ENCODE peak calls at places on chromosomes 7 and 10, in six cellular contexts. One of them, this sample, is unnamed.
A peak's percentile ranks its signal among the peaks of the same experiment; 100 is the strongest.

GRCh38 chr7:134782121-134782623 is 2.7 kb downstream of the CALD1 start:
- DNase-seq in suprapubic skin: no peak
- DNase-seq in GM12878: peak; percentile 8
- DNase-seq in ovary: no peak
- DNase-seq in transverse colon: no peak
- DNase-seq in A549: no peak
- DNase-seq in this sample: no peak

GRCh38 chr10:34252111-34252510 is 563.0 kb downstream of the PARD3 start:
- DNase-seq in suprapubic skin: no peak
- DNase-seq in GM12878: no peak
- DNase-seq in ovary: no peak
- DNase-seq in transverse colon: no peak
- DNase-seq in A549: peak; percentile 16
- DNase-seq in this sample: no peak

GRCh38 chr10:84342584-84342983 is 14.2 kb downstream of the CCSER2 start:
- DNase-seq in suprapubic skin: no peak
- DNase-seq in GM12878: no peak
- DNase-seq in ovary: no peak
- DNase-seq in transverse colon: no peak
- DNase-seq in A549: no peak
- DNase-seq in this sample: no peak

GRCh38 chr7:34823650-34824258 is 165.7 kb downstream of the NPSR1 start:
- DNase-seq in suprapubic skin: no peak
- DNase-seq in GM12878: no peak
- DNase-seq in ovary: peak; percentile 23
- DNase-seq in transverse colon: peak; percentile 55
- DNase-seq in A549: peak; percentile 56
- DNase-seq in this sample: no peak

GRCh38 chr7:148142660-148143248 is 447.8 kb upstream of the C7orf33 start:
- DNase-seq in suprapubic skin: no peak
- DNase-seq in GM12878: no peak
- DNase-seq in ovary: no peak
- DNase-seq in transverse colon: peak; percentile 9
- DNase-seq in A549: no peak
- DNase-seq in this sample: no peak

GRCh38 chr7:46741181-46741580 is 820.1 kb upstream of the IGFBP3 start:
- DNase-seq in suprapubic skin: no peak
- DNase-seq in GM12878: no peak
- DNase-seq in ovary: no peak
- DNase-seq in transverse colon: no peak
- DNase-seq in A549: no peak
- DNase-seq in this sample: no peak

GRCh38 chr7:54811925-54812264 is 52.9 kb upstream of the SEC61G start:
- DNase-seq in suprapubic skin: no peak
- DNase-seq in GM12878: no peak
- DNase-seq in ovary: no peak
- DNase-seq in transverse colon: no peak
- DNase-seq in A549: no peak
- DNase-seq in this sample: no peak

GRCh38 chr10:36779238-36779846 is 346.1 kb upstream of the ANKRD30A start:
- DNase-seq in suprapubic skin: no peak
- DNase-seq in GM12878: no peak
- DNase-seq in ovary: peak; percentile 36
- DNase-seq in transverse colon: peak; percentile 11
- DNase-seq in A549: peak; percentile 47
- DNase-seq in this sample: peak; percentile 66

GRCh38 chr7:74587435-74588126 is 69.9 kb upstream of the GTF2I start:
- DNase-seq in suprapubic skin: peak; percentile 84
- DNase-seq in GM12878: peak; percentile 70
- DNase-seq in ovary: peak; percentile 90
- DNase-seq in transverse colon: peak; percentile 81
- DNase-seq in A549: peak; percentile 96
- DNase-seq in this sample: peak; percentile 90

GRCh38 chr10:35042783-35043182 is 47.4 kb downstream of the CUL2 start:
- DNase-seq in suprapubic skin: no peak
- DNase-seq in GM12878: no peak
- DNase-seq in ovary: no peak
- DNase-seq in transverse colon: no peak
- DNase-seq in A549: no peak
- DNase-seq in this sample: no peak

GRCh38 chr10:48981310-48981907 is 41.8 kb upstream of the LRRC18 start:
- DNase-seq in suprapubic skin: no peak
- DNase-seq in GM12878: no peak
- DNase-seq in ovary: peak; percentile 65
- DNase-seq in transverse colon: peak; percentile 51
- DNase-seq in A549: peak; percentile 67
- DNase-seq in this sample: peak; percentile 43

GRCh38 chr7:46603780-46604725 is 683.0 kb upstream of the IGFBP3 start:
- DNase-seq in suprapubic skin: peak; percentile 96
- DNase-seq in GM12878: no peak
- DNase-seq in ovary: peak; percentile 90
- DNase-seq in transverse colon: peak; percentile 74
- DNase-seq in A549: no peak
- DNase-seq in this sample: peak; percentile 91

GRCh38 chr10:96949039-96949683 is 117.1 kb downstream of the LCOR start:
- DNase-seq in suprapubic skin: no peak
- DNase-seq in GM12878: no peak
- DNase-seq in ovary: no peak
- DNase-seq in transverse colon: no peak
- DNase-seq in A549: no peak
- DNase-seq in this sample: no peak

GRCh38 chr7:2444476-2444875 is 31.7 kb downstream of the GRIFIN start:
- DNase-seq in suprapubic skin: no peak
- DNase-seq in GM12878: no peak
- DNase-seq in ovary: no peak
- DNase-seq in transverse colon: no peak
- DNase-seq in A549: no peak
- DNase-seq in this sample: no peak

GRCh38 chr10:86583983-86584382 is 62.4 kb upstream of the WAPL start:
- DNase-seq in suprapubic skin: no peak
- DNase-seq in GM12878: no peak
- DNase-seq in ovary: no peak
- DNase-seq in transverse colon: no peak
- DNase-seq in A549: peak; percentile 31
- DNase-seq in this sample: no peak

GRCh38 chr10:93601774-93602162 is 733 bp upstream of the RBP4 start:
- DNase-seq in suprapubic skin: no peak
- DNase-seq in GM12878: no peak
- DNase-seq in ovary: no peak
- DNase-seq in transverse colon: no peak
- DNase-seq in A549: no peak
- DNase-seq in this sample: no peak

GRCh38 chr7:131370523-131370968 is 42.9 kb downstream of the MKLN1 start:
- DNase-seq in suprapubic skin: no peak
- DNase-seq in GM12878: peak; percentile 48
- DNase-seq in ovary: no peak
- DNase-seq in transverse colon: no peak
- DNase-seq in A549: no peak
- DNase-seq in this sample: no peak

GRCh38 chr10:3095373-3096139 is 28.2 kb downstream of the PFKP start:
- DNase-seq in suprapubic skin: no peak
- DNase-seq in GM12878: peak; percentile 25
- DNase-seq in ovary: peak; percentile 53
- DNase-seq in transverse colon: peak; percentile 35
- DNase-seq in A549: peak; percentile 92
- DNase-seq in this sample: peak; percentile 64

GRCh38 chr7:23022258-23022745 is 8.4 kb upstream of the HYCC1 start:
- DNase-seq in suprapubic skin: no peak
- DNase-seq in GM12878: no peak
- DNase-seq in ovary: no peak
- DNase-seq in transverse colon: no peak
- DNase-seq in A549: no peak
- DNase-seq in this sample: no peak

GRCh38 chr7:69652947-69653701 is 54.8 kb downstream of the AUTS2 start:
- DNase-seq in suprapubic skin: no peak
- DNase-seq in GM12878: no peak
- DNase-seq in ovary: no peak
- DNase-seq in transverse colon: no peak
- DNase-seq in A549: no peak
- DNase-seq in this sample: no peak

GRCh38 chr10:104076743-104077160 is 8.9 kb downstream of the COL17A1 start:
- DNase-seq in suprapubic skin: no peak
- DNase-seq in GM12878: no peak
- DNase-seq in ovary: no peak
- DNase-seq in transverse colon: peak; percentile 36
- DNase-seq in A549: no peak
- DNase-seq in this sample: peak; percentile 44

GRCh38 chr7:8172372-8173354 is 89.3 kb downstream of the ICA1 start:
- DNase-seq in suprapubic skin: no peak
- DNase-seq in GM12878: no peak
- DNase-seq in ovary: no peak
- DNase-seq in transverse colon: no peak
- DNase-seq in A549: no peak
- DNase-seq in this sample: no peak

DNA sequence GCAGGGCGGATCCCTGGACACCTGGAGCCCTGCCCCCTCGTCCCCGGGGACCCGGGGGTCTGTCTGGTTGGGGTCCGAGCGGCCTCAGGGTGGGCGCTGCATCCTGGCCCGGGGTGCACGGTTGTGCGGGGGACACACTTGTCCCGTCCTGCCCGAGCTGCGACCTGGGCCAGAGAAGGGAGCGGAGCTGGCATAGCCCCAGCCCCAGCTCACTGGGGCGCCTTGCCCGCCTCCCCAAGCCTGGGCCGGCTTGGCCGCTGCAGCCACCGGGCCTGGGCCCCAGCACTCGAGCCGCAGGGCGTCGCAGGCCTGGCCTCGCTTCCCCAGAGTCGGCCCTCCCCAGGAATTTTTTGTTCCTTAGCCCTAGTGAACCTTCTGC is 54.5 kb downstream of the GLRX3 start:
- DNase-seq in suprapubic skin: no peak
- DNase-seq in GM12878: no peak
- DNase-seq in ovary: no peak
- DNase-seq in transverse colon: peak; percentile 28
- DNase-seq in A549: no peak
- DNase-seq in this sample: no peak
- TF ChIP-seq EP300 in suprapubic skin: no peak
- TF ChIP-seq EP300 in GM12878: no peak
- TF ChIP-seq EP300 in ovary: no peak
- TF ChIP-seq EP300 in transverse colon: no peak
- TF ChIP-seq EP300 in A549: no peak
- TF ChIP-seq EP300 in this sample: no peak

GRCh38 chr10:21372651-21373410 is 152.7 kb downstream of the SKIDA1 start:
- DNase-seq in suprapubic skin: no peak
- DNase-seq in GM12878: peak; percentile 50
- DNase-seq in ovary: peak; percentile 66
- DNase-seq in transverse colon: peak; percentile 58
- DNase-seq in A549: peak; percentile 82
- DNase-seq in this sample: no peak
- H3K27ac ChIP-seq in suprapubic skin: no peak overlapping the region
- H3K27ac ChIP-seq in GM12878: no peak overlapping the region
- H3K27ac ChIP-seq in ovary: no peak overlapping the region
- H3K27ac ChIP-seq in transverse colon: peak overlapping the region; percentile 50
- H3K27ac ChIP-seq in A549: peak overlapping the region; percentile 86
- H3K27ac ChIP-seq in this sample: peak overlapping the region; percentile 45

DNA sequence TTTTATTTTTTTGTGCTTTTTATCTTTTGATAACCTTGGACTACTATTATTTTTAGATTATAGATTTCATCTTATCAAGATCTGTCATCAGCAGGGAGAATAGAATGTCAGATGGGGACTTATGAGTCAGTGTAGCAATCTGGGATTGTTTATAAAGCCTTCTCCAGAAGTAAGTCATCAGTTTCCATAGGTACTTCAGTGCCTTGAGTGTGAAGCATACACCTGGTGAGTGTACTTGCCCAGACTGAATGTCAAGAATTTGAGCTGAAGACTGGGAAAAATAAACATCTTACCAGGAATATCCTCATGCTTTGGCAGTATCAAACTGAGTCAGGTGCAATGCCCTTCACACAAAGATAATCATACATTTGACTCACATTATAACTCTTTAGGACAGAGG is 2.2 kb downstream of the CASD1 start:
- DNase-seq in suprapubic skin: no peak
- DNase-seq in GM12878: no peak
- DNase-seq in ovary: no peak
- DNase-seq in transverse colon: no peak
- DNase-seq in A549: no peak
- DNase-seq in this sample: no peak
- TF ChIP-seq EP300 in suprapubic skin: no peak
- TF ChIP-seq EP300 in GM12878: no peak
- TF ChIP-seq EP300 in ovary: no peak
- TF ChIP-seq EP300 in transverse colon: no peak
- TF ChIP-seq EP300 in A549: no peak
- TF ChIP-seq EP300 in this sample: no peak

DNA sequence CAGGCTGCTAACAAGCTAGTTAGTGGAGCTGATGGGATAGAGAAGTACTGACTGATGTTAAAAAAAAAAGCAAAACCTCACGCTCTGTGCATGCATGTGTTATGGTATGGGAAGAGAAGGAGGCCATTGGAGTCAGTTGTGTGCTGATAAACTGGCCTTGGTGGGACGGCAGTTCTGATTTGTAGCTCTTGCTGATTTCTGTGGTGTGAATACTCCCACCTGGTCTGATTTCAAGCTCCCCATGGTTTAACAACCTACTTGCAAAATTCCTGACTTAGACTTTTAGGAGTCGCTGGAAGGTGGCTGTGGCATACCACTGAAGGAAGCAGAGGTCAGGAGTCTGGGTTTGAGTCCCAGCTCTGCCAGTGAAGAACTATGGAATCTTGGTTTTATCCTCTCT is 15.2 kb downstream of the CAMK1D start:
- DNase-seq in suprapubic skin: no peak
- DNase-seq in GM12878: no peak
- DNase-seq in ovary: no peak
- DNase-seq in transverse colon: no peak
- DNase-seq in A549: no peak
- DNase-seq in this sample: no peak
- H3K27ac ChIP-seq in suprapubic skin: no peak overlapping the region
- H3K27ac ChIP-seq in GM12878: no peak overlapping the region
- H3K27ac ChIP-seq in ovary: no peak overlapping the region
- H3K27ac ChIP-seq in transverse colon: no peak overlapping the region
- H3K27ac ChIP-seq in A549: no peak overlapping the region
- H3K27ac ChIP-seq in this sample: no peak overlapping the region

DNA sequence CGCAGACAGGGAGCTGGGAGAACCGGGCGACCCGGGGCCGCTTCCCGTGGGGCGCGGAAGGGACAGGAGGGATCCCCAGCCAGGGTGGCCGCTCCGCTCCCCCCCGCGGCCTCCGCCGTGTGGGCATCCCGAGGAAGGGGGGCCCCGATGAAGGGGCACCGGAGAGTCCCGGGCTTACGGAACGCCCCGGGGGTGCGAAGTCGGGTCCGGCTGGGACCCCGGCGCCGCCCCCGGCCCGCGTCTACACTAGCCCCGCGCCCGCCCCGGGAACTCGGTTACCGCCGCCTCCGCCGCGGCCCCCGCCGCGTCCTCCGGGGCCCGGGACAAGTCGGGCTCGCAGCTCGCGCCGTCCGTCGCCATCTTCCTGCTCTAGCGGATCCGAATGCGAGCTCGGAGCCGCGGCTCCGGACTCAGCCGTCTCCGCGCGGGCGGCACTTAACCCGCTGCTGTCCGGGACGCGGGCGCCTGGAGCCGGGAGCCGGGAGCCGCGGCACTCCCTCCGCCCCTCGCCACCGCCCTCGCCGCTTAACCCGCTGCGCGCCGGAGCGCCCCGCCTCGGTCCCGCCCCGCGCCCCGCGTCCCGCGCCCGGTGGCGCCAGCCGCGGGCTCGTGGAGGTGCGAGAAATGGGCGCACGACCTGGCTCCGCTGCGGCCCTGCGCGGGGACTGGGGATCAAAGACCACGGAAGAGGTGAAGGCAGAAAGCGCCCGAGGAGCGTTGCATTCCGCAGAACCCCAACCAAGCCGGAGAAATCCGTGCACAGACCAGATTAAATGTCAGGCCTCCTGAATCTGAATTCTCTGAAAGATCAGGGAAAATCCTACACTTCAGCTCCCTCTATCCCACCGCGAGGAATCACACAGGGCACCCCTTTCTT is at the start of gene CTTNBP2:
- DNase-seq in suprapubic skin: peak; percentile 70
- DNase-seq in GM12878: no peak
- DNase-seq in ovary: peak; percentile 57
- DNase-seq in transverse colon: peak; percentile 47
- DNase-seq in A549: peak; percentile 21
- DNase-seq in this sample: peak; percentile 25
- TF ChIP-seq EP300 in suprapubic skin: no peak
- TF ChIP-seq EP300 in GM12878: no peak
- TF ChIP-seq EP300 in ovary: no peak
- TF ChIP-seq EP300 in transverse colon: no peak
- TF ChIP-seq EP300 in A549: no peak
- TF ChIP-seq EP300 in this sample: no peak